ENCODE peak calls at places on chromosomes 1 and 21, in nine cellular contexts. R is WERI-Rb-1, V is right lobe of liver, M is B cell, C is type B pancreatic cell, K is activated B cell treated with CpG ODN at 0.5 μM for 24 hours, N is RWPE1, S is fibroblast of lung, O is mucosa of descending colon. P is an unnamed sample.

GRCh38 chr1:75520862-75521261 is 90.1 kb downstream of the SLC44A5 start:
- DNase-seq in R (no peak), V (no peak), M (no peak), C (no peak), K (no peak), N (no peak), S (no peak), O (no peak), P (no peak)

GRCh38 chr1:162916407-162916806 is 55.4 kb upstream of the CCDC190 start:
- DNase-seq in R (no peak), V (no peak), M (no peak), C (no peak), K (no peak), N (no peak), S (peak), O (no peak), P (no peak)

GRCh38 chr1:17167041-17167782 is 37.7 kb upstream of the PADI1 start:
- DNase-seq in R (no peak), V (no peak), M (no peak), C (peak), K (no peak), N (no peak), S (no peak), O (no peak), P (peak)

GRCh38 chr1:77316966-77317365 is 35.1 kb downstream of the AK5 start:
- DNase-seq in R (no peak), V (no peak), M (no peak), C (no peak), K (no peak), N (no peak), S (peak), O (no peak), P (no peak)

GRCh38 chr1:242402956-242403355 is 121.5 kb downstream of the PLD5 start:
- DNase-seq in R (no peak), V (no peak), M (no peak), C (no peak), K (no peak), N (no peak), S (no peak), O (no peak), P (no peak)

GRCh38 chr1:183580281-183580682 is 10.0 kb downstream of the NCF2 start:
- DNase-seq in R (peak), V (no peak), M (peak), C (no peak), K (no peak), N (no peak), S (no peak), O (no peak), P (no peak)

GRCh38 chr1:205064301-205064700 is 20.0 kb downstream of the TMEM81 start:
- DNase-seq in R (no peak), V (no peak), M (no peak), C (no peak), K (no peak), N (no peak), S (no peak), O (no peak), P (no peak)

GRCh38 chr1:213987876-213988638 is at the start of gene PROX1:
- DNase-seq in R (peak), V (peak), M (peak), C (peak), K (no peak), N (peak), S (peak), O (peak), P (no peak)

GRCh38 chr1:11059166-11059989 is 440 bp downstream of the SRM start:
- DNase-seq in R (no peak), V (peak), M (no peak), C (no peak), K (no peak), N (no peak), S (no peak), O (peak), P (no peak)

GRCh38 chr1:21020151-21020550 is 156.5 kb downstream of the EIF4G3 start:
- DNase-seq in R (no peak), V (no peak), M (no peak), C (no peak), K (no peak), N (no peak), S (no peak), O (no peak), P (no peak)

GRCh38 chr1:20505488-20505887 is 2.5 kb downstream of the MUL1 start:
- DNase-seq in R (no peak), V (no peak), M (no peak), C (no peak), K (no peak), N (no peak), S (no peak), O (no peak), P (no peak)

GRCh38 chr21:41168391-41169257 is 664 bp downstream of the BACE2 start:
- DNase-seq in R (peak), V (peak), M (peak), C (no peak), K (peak), N (peak), S (peak), O (peak), P (no peak)

GRCh38 chr1:157968503-157968902 is 24.9 kb upstream of the KIRREL1 start:
- DNase-seq in R (peak), V (peak), M (no peak), C (no peak), K (no peak), N (peak), S (peak), O (peak), P (no peak)

GRCh38 chr1:6102227-6102845 is 56.6 kb downstream of the KCNAB2 start:
- DNase-seq in R (no peak), V (no peak), M (no peak), C (no peak), K (no peak), N (no peak), S (no peak), O (peak), P (no peak)

GRCh38 chr21:39093526-39093925 is 89.7 kb downstream of the PSMG1 start:
- DNase-seq in R (no peak), V (no peak), M (no peak), C (no peak), K (no peak), N (no peak), S (no peak), O (no peak), P (no peak)

GRCh38 chr1:6914646-6915178 is 129.5 kb downstream of the CAMTA1 start:
- DNase-seq in R (no peak), V (no peak), M (no peak), C (no peak), K (no peak), N (no peak), S (no peak), O (no peak), P (no peak)

GRCh38 chr1:151346082-151346768 is 827 bp downstream of the RFX5 start:
- DNase-seq in R (no peak), V (no peak), M (no peak), C (no peak), K (no peak), N (no peak), S (no peak), O (no peak), P (no peak)

DNA sequence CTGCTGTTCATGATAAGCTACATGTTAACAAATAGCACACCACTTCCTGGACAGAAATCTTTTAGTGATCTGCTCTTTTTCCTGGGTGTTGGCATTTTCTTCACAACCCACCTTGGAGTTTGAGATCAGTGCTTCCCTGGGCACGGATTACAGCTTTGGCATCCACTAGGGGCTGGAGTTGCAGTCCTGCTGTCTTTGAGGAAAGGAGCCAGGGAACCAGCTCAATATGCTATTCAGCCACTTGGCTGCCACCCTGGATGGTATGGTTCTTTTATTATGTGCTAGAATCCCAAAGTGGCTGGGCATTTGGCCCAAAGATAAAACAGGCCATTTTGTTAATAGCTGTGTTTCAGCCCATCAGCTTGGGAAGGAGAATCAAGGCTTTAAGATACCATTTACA is 55.7 kb upstream of the ADAR start:
- DNase-seq in R (no peak), V (no peak), M (no peak), C (no peak), K (no peak), N (no peak), S (no peak), O (no peak), P (no peak)
- TF ChIP-seq CTCF in R (peak), V (no peak), M (no peak), C (no peak), K (no peak), N (no peak), S (no peak), O (no peak), P (no peak)

GRCh38 chr21:15063821-15064575 is 802 bp downstream of the NRIP1 start:
- DNase-seq in R (peak), V (peak), M (no peak), C (peak), K (no peak), N (peak), S (peak), O (peak), P (peak)

GRCh38 chr21:15066231-15066577 is 1.4 kb upstream of the NRIP1 start:
- DNase-seq in R (no peak), V (no peak), M (no peak), C (no peak), K (no peak), N (no peak), S (peak), O (no peak), P (no peak)

GRCh38 chr21:15063081-15063820 is 1.5 kb downstream of the NRIP1 start:
- DNase-seq in R (no peak), V (no peak), M (peak), C (no peak), K (no peak), N (peak), S (no peak), O (no peak), P (no peak)

GRCh38 chr21:15064576-15065380 is at the start of gene NRIP1:
- DNase-seq in R (peak), V (peak), M (peak), C (peak), K (peak), N (peak), S (peak), O (peak), P (peak)

GRCh38 chr21:15065381-15066230 is 806 bp upstream of the NRIP1 start:
- DNase-seq in R (peak), V (peak), M (peak), C (peak), K (peak), N (peak), S (peak), O (peak), P (peak)
- TF ChIP-seq CTCF in R (no peak), V (no peak), M (no peak), C (no peak), K (no peak), N (no peak), S (no peak), O (no peak), P (no peak)

GRCh38 chr1:25167269-25168192 is 64.8 kb downstream of the SYF2 start:
- DNase-seq in R (no peak), V (no peak), M (no peak), C (no peak), K (no peak), N (no peak), S (no peak), O (no peak), P (peak)

GRCh38 chr1:25166847-25167246 is 65.5 kb downstream of the SYF2 start:
- DNase-seq in R (no peak), V (no peak), M (no peak), C (no peak), K (no peak), N (no peak), S (no peak), O (no peak), P (no peak)

GRCh38 chr1:25169610-25170009 is 62.7 kb downstream of the SYF2 start:
- DNase-seq in R (no peak), V (no peak), M (no peak), C (no peak), K (no peak), N (no peak), S (no peak), O (no peak), P (peak)

GRCh38 chr1:25169168-25169567 is 63.1 kb downstream of the SYF2 start:
- DNase-seq in R (no peak), V (no peak), M (no peak), C (no peak), K (no peak), N (no peak), S (no peak), O (no peak), P (no peak)

GRCh38 chr1:25168193-25169071 is 63.9 kb downstream of the SYF2 start:
- DNase-seq in R (no peak), V (no peak), M (no peak), C (no peak), K (no peak), N (no peak), S (no peak), O (peak), P (peak)
- TF ChIP-seq CTCF in R (peak), V (no peak), M (no peak), C (peak), K (no peak), N (no peak), S (no peak), O (no peak), P (no peak)

DNA sequence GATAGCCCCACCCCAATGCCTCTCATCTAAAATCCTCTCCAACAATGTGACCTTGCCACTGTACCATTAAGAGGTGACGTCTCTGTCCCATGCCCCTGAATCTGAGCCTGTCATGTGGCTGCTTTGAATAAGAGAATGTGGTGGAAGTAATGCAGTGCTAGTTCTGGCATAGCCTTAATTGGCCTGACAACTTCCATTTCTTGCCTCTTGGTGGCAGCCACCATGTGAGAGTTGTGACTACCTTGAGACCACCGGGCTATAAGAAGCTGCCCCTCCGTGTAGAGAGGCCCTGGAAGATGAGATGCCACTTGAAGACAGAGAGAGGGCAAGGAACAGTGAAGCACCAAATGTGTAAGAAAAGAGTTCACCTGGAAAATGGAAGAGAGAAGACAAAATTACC is 95.4 kb downstream of the POFUT2 start:
- DNase-seq in R (no peak), V (no peak), M (no peak), C (no peak), K (no peak), N (no peak), S (no peak), O (no peak), P (no peak)
- TF ChIP-seq CTCF in R (peak), V (no peak), M (no peak), C (no peak), K (no peak), N (no peak), S (no peak), O (no peak), P (no peak)

GRCh38 chr1:15870421-15870820 is 22.9 kb downstream of the SPEN start:
- DNase-seq in R (no peak), V (no peak), M (no peak), C (no peak), K (no peak), N (no peak), S (no peak), O (no peak), P (no peak)

GRCh38 chr1:15881961-15882360 is 34.5 kb downstream of the SPEN start:
- DNase-seq in R (no peak), V (no peak), M (no peak), C (no peak), K (no peak), N (no peak), S (no peak), O (no peak), P (no peak)

GRCh38 chr1:15876357-15876756 is 28.9 kb downstream of the SPEN start:
- DNase-seq in R (no peak), V (no peak), M (no peak), C (no peak), K (no peak), N (no peak), S (no peak), O (no peak), P (no peak)
- TF ChIP-seq CTCF in R (no peak), V (no peak), M (peak), C (peak), K (no peak), N (no peak), S (peak), O (no peak), P (no peak)

DNA sequence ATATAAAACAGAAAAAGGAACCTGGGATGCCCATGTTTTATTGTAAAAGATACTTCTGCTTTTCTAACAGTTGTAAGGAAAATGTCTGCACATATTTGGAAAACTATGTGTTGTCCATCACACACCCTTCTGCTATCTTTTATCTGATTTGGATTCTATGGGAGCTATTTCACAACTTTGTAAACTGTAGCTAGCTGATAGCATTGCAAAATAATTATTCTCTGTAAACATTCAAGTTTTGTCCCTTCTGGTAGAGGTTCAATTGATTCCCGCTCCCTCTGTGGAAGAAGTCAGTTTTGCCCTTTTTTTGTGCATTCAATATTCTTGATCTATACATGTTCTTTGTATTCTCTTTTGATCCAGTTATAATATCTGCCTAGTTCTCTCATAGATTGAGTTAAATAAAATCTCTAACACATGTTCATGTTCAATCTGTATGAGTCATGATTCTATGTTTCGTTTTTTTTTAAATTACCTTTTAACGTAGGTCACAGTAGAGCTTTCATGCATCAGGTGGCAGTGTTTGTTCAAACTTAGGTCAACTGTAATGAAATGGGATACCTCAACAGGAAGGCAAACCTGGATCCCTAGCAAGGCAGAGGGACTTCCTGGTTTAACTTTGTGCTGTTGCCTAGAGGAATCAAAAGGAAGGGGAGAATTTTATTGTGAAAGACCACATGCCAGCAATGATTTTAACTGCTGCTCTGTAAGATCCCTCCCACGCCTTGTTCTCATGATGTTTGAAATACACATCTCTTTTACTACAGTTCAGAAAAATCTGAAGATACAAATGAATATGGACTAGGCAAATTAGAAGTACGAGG is 26.0 kb upstream of the BCL9 start:
- DNase-seq in R (peak), V (no peak), M (no peak), C (no peak), K (no peak), N (peak), S (peak), O (no peak), P (no peak)
- TF ChIP-seq CTCF in R (peak), V (peak), M (no peak), C (no peak), K (no peak), N (peak), S (no peak), O (no peak), P (peak)

GRCh38 chr1:50620680-50621329 is 197.6 kb upstream of the DMRTA2 start:
- DNase-seq in R (no peak), V (no peak), M (no peak), C (no peak), K (no peak), N (peak), S (peak), O (peak), P (no peak)
- TF ChIP-seq CTCF in R (peak), V (peak), M (no peak), C (peak), K (no peak), N (peak), S (peak), O (peak), P (peak)

DNA sequence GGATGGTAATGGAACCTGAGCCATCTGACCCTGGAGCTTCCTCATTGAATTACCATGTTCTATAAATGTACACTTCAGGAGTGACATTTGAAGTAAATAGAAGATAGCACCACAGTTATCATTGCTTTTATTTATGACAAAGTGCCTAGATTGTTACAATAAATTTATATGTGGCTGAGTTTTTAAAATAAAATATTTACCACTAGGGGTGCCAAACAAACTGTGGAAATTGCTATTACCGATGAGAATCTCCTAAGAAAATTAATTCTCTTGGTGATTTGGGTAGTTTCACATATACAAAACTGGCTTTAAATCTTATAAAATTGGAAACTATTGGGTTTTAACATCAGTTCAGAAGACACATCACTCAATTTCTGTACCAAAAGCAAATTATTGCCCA is 1.4 kb upstream of the TNR start:
- DNase-seq in R (no peak), V (no peak), M (no peak), C (no peak), K (no peak), N (no peak), S (no peak), O (no peak), P (no peak)
- TF ChIP-seq CTCF in R (no peak), V (peak), M (no peak), C (peak), K (no peak), N (peak), S (no peak), O (no peak), P (peak)

GRCh38 chr1:31881698-31882000 is 56.5 kb downstream of the PTP4A2 start:
- DNase-seq in R (no peak), V (no peak), M (no peak), C (no peak), K (no peak), N (no peak), S (no peak), O (no peak), P (no peak)

GRCh38 chr1:31878018-31878417 is 60.1 kb downstream of the PTP4A2 start:
- DNase-seq in R (no peak), V (no peak), M (peak), C (no peak), K (no peak), N (no peak), S (no peak), O (no peak), P (no peak)

GRCh38 chr1:31880957-31881697 is 57.0 kb downstream of the PTP4A2 start:
- DNase-seq in R (no peak), V (no peak), M (peak), C (no peak), K (no peak), N (no peak), S (no peak), O (no peak), P (no peak)

GRCh38 chr1:31877544-31877943 is 60.6 kb downstream of the PTP4A2 start:
- DNase-seq in R (no peak), V (no peak), M (no peak), C (no peak), K (no peak), N (no peak), S (no peak), O (no peak), P (no peak)

DNA sequence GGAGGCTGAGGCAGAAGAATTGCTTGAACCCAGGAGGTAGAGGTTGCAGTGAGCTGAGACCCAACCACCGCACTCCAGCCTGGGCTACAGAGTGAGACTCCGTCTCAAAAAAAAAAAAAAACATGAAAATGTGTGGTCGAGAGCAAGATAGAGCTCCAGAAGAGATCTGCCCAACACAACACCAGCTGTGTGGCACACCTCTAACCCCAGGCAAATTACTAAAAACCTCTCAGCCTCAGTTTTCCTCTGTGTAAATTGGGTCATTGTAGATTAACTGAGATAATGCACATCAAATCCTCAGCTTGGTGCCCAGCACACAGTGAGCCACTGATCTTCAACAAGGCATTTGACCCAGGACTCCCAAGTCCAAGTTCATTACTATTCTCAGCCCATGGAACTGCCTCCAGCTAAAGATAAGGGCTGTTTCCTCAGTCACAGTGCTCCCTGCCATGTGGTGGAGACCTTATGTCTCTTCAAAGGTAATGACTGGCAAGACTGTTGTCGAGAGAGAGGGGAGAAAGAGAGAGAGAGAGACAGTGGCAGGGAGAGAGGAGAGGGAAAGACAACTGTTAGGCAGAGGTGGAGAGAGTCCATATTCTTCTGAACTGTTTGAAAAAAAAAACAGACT is 58.1 kb downstream of the PTP4A2 start:
- DNase-seq in R (no peak), V (no peak), M (no peak), C (no peak), K (no peak), N (no peak), S (no peak), O (no peak), P (no peak)
- TF ChIP-seq CTCF in R (no peak), V (no peak), M (no peak), C (no peak), K (no peak), N (no peak), S (no peak), O (no peak), P (no peak)

P was measured in osteocyte.